ENCODE peak calls at places on chromosome X, in eight cellular contexts. C, H, P, W, T, B, F and Y are unnamed samples.

GRCh38 chrX:16466640-16467432 is 183.1 kb upstream of the S100G start:
- DNase-seq in T (peak; percentile 86), B (no peak), P (no peak), C (no peak), H (peak; percentile 8), F (no peak), W (no peak), Y (no peak)

GRCh38 chrX:76148011-76148665 is 24.7 kb upstream of the PBDC1 start:
- DNase-seq in H (peak; percentile 2), P (no peak), F (no peak), T (peak; percentile 53), W (peak; percentile 8), B (no peak), C (peak; percentile 23), Y (no peak)

GRCh38 chrX:6852869-6853268 is 294.6 kb upstream of the STS start:
- DNase-seq in T (no peak), H (no peak), W (no peak), C (no peak), P (no peak), B (no peak), F (no peak), Y (no peak)

GRCh38 chrX:97322401-97322800 is 438.7 kb downstream of the RPA4 start:
- DNase-seq in H (no peak), T (peak; percentile 5), F (no peak), B (no peak), P (no peak), C (no peak), W (no peak), Y (no peak)

GRCh38 chrX:10471426-10471825 is 149.0 kb downstream of the MID1 start:
- DNase-seq in F (no peak), C (no peak), P (no peak), H (no peak), T (no peak), W (no peak), B (no peak), Y (no peak)

GRCh38 chrX:120309873-120310730 is 1.2 kb downstream of the TMEM255A start:
- DNase-seq in H (peak; percentile 2), F (no peak), C (peak; percentile 43), W (no peak), B (peak; percentile 41), T (peak; percentile 13), P (no peak), Y (no peak)

GRCh38 chrX:1165535-1166196 is 46.8 kb downstream of the CRLF2 start:
- DNase-seq in C (no peak), B (no peak), H (no peak), T (peak; percentile 20), W (no peak), F (no peak), P (no peak), Y (no peak)

GRCh38 chrX:12390301-12390700 is 252.0 kb downstream of the FRMPD4 start:
- DNase-seq in F (no peak), H (no peak), T (peak; percentile 51), W (no peak), B (no peak), P (no peak), C (no peak), Y (no peak)